ENCODE peak calls at places on chromosomes 5 and 9, in seven cellular contexts. P is NCI-H1417 treated with DMSO at 0.1 percent for 48 hours; T is BE2C; B is hepatic stellate cell; D is NCI-H446 treated with DMSO at 0.1 percent for 48 hours; W is stimulated activated naive CD8-positive, alpha-beta T cell treated with anti-CD3 and anti-CD28 coated beads, Interleukin-15, amount 100 ng/mL, for 72 hours; C is epithelial cell of proximal tubule. A is an unnamed sample.

GRCh38 chr9:90433398-90433890 is 209.2 kb downstream of the DIRAS2 start:
- DNase-seq in B (no peak), C (peak; percentile 99), D (no peak), T (no peak), W (no peak), P (no peak), A (no peak)

GRCh38 chr5:76771705-76772405 is 47.0 kb upstream of the F2RL1 start:
- DNase-seq in T (no peak), D (no peak), B (no peak), P (no peak), W (no peak), C (no peak), A (no peak)

GRCh38 chr5:69367697-69368279 is 1.5 kb downstream of the AK6 start:
- DNase-seq in B (no peak), W (no peak), P (no peak), D (no peak), C (no peak), T (no peak), A (no peak)

GRCh38 chr5:20610650-20611049 is 622.6 kb upstream of the CDH18 start:
- DNase-seq in T (no peak), W (no peak), B (no peak), C (no peak), D (peak; percentile 54), P (peak; percentile 97), A (no peak)

GRCh38 chr5:141772281-141772680 is 90.3 kb upstream of the ARAP3 start:
- DNase-seq in W (no peak), D (no peak), T (no peak), C (no peak), P (no peak), B (peak; percentile 56), A (no peak)

GRCh38 chr9:77896269-77897245 is 135.1 kb downstream of the GNAQ start:
- DNase-seq in C (no peak), T (peak; percentile 89), B (no peak), D (peak; percentile 33), W (no peak), P (peak; percentile 57), A (no peak)

GRCh38 chr5:154271936-154272514 is 81.5 kb downstream of the GALNT10 start:
- DNase-seq in C (no peak), T (no peak), D (no peak), W (no peak), P (no peak), B (no peak), A (no peak)

GRCh38 chr5:149264432-149265069 is 7.1 kb upstream of the AFAP1L1 start:
- DNase-seq in D (no peak), W (peak; percentile 26), P (no peak), B (no peak), C (no peak), T (peak; percentile 26), A (no peak)

GRCh38 chr9:129570450-129571297 is 50.2 kb downstream of the C9orf50 start:
- DNase-seq in P (no peak), W (no peak), T (peak; percentile 47), D (no peak), C (no peak), B (peak; percentile 84), A (no peak)

GRCh38 chr9:4986291-4986690 is 1.2 kb downstream of the JAK2 start:
- DNase-seq in D (no peak), T (no peak), B (no peak), P (no peak), C (no peak), W (no peak), A (no peak)

GRCh38 chr9:116494815-116495634 is 192.1 kb upstream of the TRIM32 start:
- DNase-seq in P (no peak), T (peak; percentile 30), B (no peak), D (no peak), C (no peak), W (peak; percentile 29), A (no peak)

GRCh38 chr5:4295663-4296339 is 700.2 kb downstream of the IRX1 start:
- DNase-seq in C (no peak), D (no peak), W (no peak), T (no peak), B (no peak), P (no peak), A (no peak)

GRCh38 chr9:32590898-32591297 is 17.9 kb upstream of the NDUFB6 start:
- DNase-seq in C (no peak), D (no peak), P (no peak), B (no peak), T (no peak), W (no peak), A (no peak)

GRCh38 chr9:33620738-33621439 is 96.8 kb downstream of the ANKRD18B start:
- DNase-seq in P (no peak), T (no peak), D (no peak), B (peak; percentile 63), C (no peak), W (no peak), A (peak; percentile 86)

GRCh38 chr5:91072891-91073290 is 310.2 kb downstream of the ARRDC3 start:
- DNase-seq in T (no peak), W (no peak), P (no peak), C (no peak), D (no peak), B (no peak), A (no peak)

GRCh38 chr5:135091286-135091685 is 57.3 kb upstream of the PITX1 start:
- DNase-seq in D (no peak), W (no peak), T (no peak), C (no peak), B (no peak), P (no peak), A (peak; percentile 29)

GRCh38 chr9:93032545-93032944 is 26.0 kb upstream of the SUSD3 start:
- DNase-seq in P (no peak), W (no peak), B (no peak), T (no peak), D (no peak), C (no peak), A (no peak)

GRCh38 chr9:69173891-69174644 is at the start of gene TJP2:
- DNase-seq in T (peak; percentile 85), B (peak; percentile 70), C (no peak), P (no peak), D (no peak), W (peak; percentile 43), A (peak; percentile 85)

GRCh38 chr9:93066978-93067603 is 8.6 kb downstream of the SUSD3 start:
- DNase-seq in D (no peak), T (no peak), B (no peak), C (no peak), W (no peak), P (no peak), A (no peak)

GRCh38 chr9:73081979-73082657 is 69.5 kb upstream of the ANXA1 start:
- DNase-seq in C (no peak), B (peak; percentile 33), T (no peak), D (no peak), W (no peak), P (peak; percentile 46), A (no peak)

GRCh38 chr5:34536699-34537098 is 119.4 kb upstream of the RAI14 start:
- DNase-seq in T (no peak), W (no peak), C (no peak), D (no peak), B (no peak), P (no peak), A (no peak)

GRCh38 chr9:109935406-109936087 is 155.5 kb downstream of the PALM2AKAP2 start:
- DNase-seq in D (no peak), C (no peak), B (no peak), T (no peak), W (no peak), P (no peak), A (no peak)

GRCh38 chr9:71383308-71383707 is 261.9 kb upstream of the TRPM3 start:
- DNase-seq in C (no peak), W (no peak), B (no peak), D (no peak), P (no peak), T (no peak), A (no peak)

GRCh38 chr9:134321957-134322741 is 4.1 kb upstream of the RXRA start:
- DNase-seq in W (no peak), P (no peak), T (no peak), C (no peak), D (no peak), B (no peak), A (peak; percentile 35)

GRCh38 chr9:92669527-92669889 is 423 bp downstream of the IPPK start:
- DNase-seq in T (peak; percentile 40), C (no peak), D (no peak), W (no peak), B (no peak), P (no peak), A (no peak)

GRCh38 chr9:105679406-105680022 is 14.8 kb upstream of the TMEM38B start:
- DNase-seq in W (no peak), B (no peak), C (no peak), P (no peak), D (no peak), T (no peak), A (no peak)

GRCh38 chr9:120381839-120382238 is 198.1 kb downstream of the CDK5RAP2 start:
- DNase-seq in C (no peak), T (no peak), P (no peak), W (no peak), D (no peak), B (no peak), A (peak; percentile 33)

GRCh38 chr5:129118405-129118804 is 23.9 kb downstream of the ISOC1 start:
- DNase-seq in D (no peak), B (no peak), W (no peak), C (no peak), P (no peak), T (no peak), A (no peak)

GRCh38 chr5:168413062-168413461 is 73.2 kb upstream of the RARS1 start:
- DNase-seq in T (no peak), W (no peak), B (no peak), C (no peak), P (no peak), D (no peak), A (peak; percentile 95)

GRCh38 chr5:68110264-68110663 is 105.3 kb upstream of the PIK3R1 start:
- DNase-seq in T (no peak), P (no peak), D (no peak), W (no peak), B (no peak), C (no peak), A (no peak)

GRCh38 chr9:115104908-115105307 is 13.0 kb downstream of the TNC start:
- DNase-seq in W (no peak), B (no peak), P (no peak), D (no peak), T (no peak), C (no peak), A (no peak)

GRCh38 chr5:133496631-133497030 is 115.7 kb downstream of the FSTL4 start:
- DNase-seq in W (no peak), T (no peak), C (no peak), D (no peak), P (no peak), B (no peak), A (no peak)

GRCh38 chr5:92559743-92560142 is 1021.3 kb downstream of the NR2F1-AS1 start:
- DNase-seq in C (no peak), T (no peak), W (no peak), B (no peak), D (peak; percentile 9), P (no peak), A (no peak)

GRCh38 chr5:158154226-158155005 is 295.5 kb upstream of the CLINT1 start:
- DNase-seq in C (peak; percentile 94), P (no peak), W (no peak), D (peak; percentile 40), T (no peak), B (no peak), A (no peak)

GRCh38 chr5:179275381-179275878 is 69.8 kb downstream of the ADAMTS2 start:
- DNase-seq in D (peak; percentile 10), C (no peak), P (no peak), W (no peak), T (no peak), B (no peak), A (peak; percentile 59)